ENCODE peak calls at places on chromosomes 7 and 10, in seven cellular contexts. One of them, this sample, is unnamed.
A peak's percentile ranks its signal among the peaks of the same experiment; 100 is the strongest.

GRCh38 chr7:151242181-151243044 is 6.1 kb downstream of the SMARCD3 start:
- DNase-seq in NCI-H1092: no peak
- DNase-seq in PC-9: no peak
- DNase-seq in upper lobe of right lung: no peak
- DNase-seq in NAMALWA: no peak
- DNase-seq in astrocyte of the cerebellum: no peak
- DNase-seq in M059J: peak; percentile 24
- DNase-seq in this sample: no peak

GRCh38 chr7:37510043-37510634 is 61.5 kb upstream of the ELMO1 start:
- DNase-seq in upper lobe of right lung: no peak
- DNase-seq in M059J: peak; percentile 14
- DNase-seq in NCI-H1092: no peak
- DNase-seq in astrocyte of the cerebellum: no peak
- DNase-seq in NAMALWA: peak; percentile 65
- DNase-seq in PC-9: no peak
- DNase-seq in this sample: no peak

GRCh38 chr10:16193241-16193640 is 243.6 kb upstream of the PTER start:
- DNase-seq in NAMALWA: no peak
- DNase-seq in upper lobe of right lung: no peak
- DNase-seq in PC-9: no peak
- DNase-seq in M059J: no peak
- DNase-seq in astrocyte of the cerebellum: no peak
- DNase-seq in NCI-H1092: no peak
- DNase-seq in this sample: no peak

GRCh38 chr10:109203616-109204375 is 719.5 kb downstream of the XPNPEP1 start:
- DNase-seq in astrocyte of the cerebellum: no peak
- DNase-seq in NCI-H1092: no peak
- DNase-seq in M059J: no peak
- DNase-seq in upper lobe of right lung: no peak
- DNase-seq in PC-9: no peak
- DNase-seq in NAMALWA: no peak
- DNase-seq in this sample: no peak

GRCh38 chr7:143485091-143485490 is 7.4 kb downstream of the TAS2R41 start:
- DNase-seq in upper lobe of right lung: no peak
- DNase-seq in astrocyte of the cerebellum: no peak
- DNase-seq in PC-9: no peak
- DNase-seq in NAMALWA: no peak
- DNase-seq in M059J: no peak
- DNase-seq in NCI-H1092: no peak
- DNase-seq in this sample: no peak

GRCh38 chr7:135938086-135938485 is 39.1 kb downstream of the MTPN start:
- DNase-seq in astrocyte of the cerebellum: no peak
- DNase-seq in PC-9: no peak
- DNase-seq in M059J: no peak
- DNase-seq in upper lobe of right lung: no peak
- DNase-seq in NCI-H1092: no peak
- DNase-seq in NAMALWA: no peak
- DNase-seq in this sample: no peak

GRCh38 chr7:65800890-65801341 is 72.0 kb upstream of the VKORC1L1 start:
- DNase-seq in upper lobe of right lung: no peak
- DNase-seq in astrocyte of the cerebellum: no peak
- DNase-seq in PC-9: no peak
- DNase-seq in NAMALWA: no peak
- DNase-seq in NCI-H1092: no peak
- DNase-seq in M059J: no peak
- DNase-seq in this sample: no peak

GRCh38 chr10:19629559-19629958 is 186.7 kb upstream of the PLXDC2 start:
- DNase-seq in NCI-H1092: no peak
- DNase-seq in PC-9: no peak
- DNase-seq in NAMALWA: no peak
- DNase-seq in astrocyte of the cerebellum: peak; percentile 41
- DNase-seq in upper lobe of right lung: peak; percentile 69
- DNase-seq in M059J: no peak
- DNase-seq in this sample: no peak

GRCh38 chr10:96401036-96401435 is 42.2 kb upstream of the OPALIN start:
- DNase-seq in NCI-H1092: no peak
- DNase-seq in upper lobe of right lung: no peak
- DNase-seq in astrocyte of the cerebellum: no peak
- DNase-seq in M059J: no peak
- DNase-seq in PC-9: no peak
- DNase-seq in NAMALWA: no peak
- DNase-seq in this sample: no peak

GRCh38 chr7:83276250-83276649 is 113.6 kb upstream of the PCLO start:
- DNase-seq in M059J: no peak
- DNase-seq in upper lobe of right lung: no peak
- DNase-seq in PC-9: no peak
- DNase-seq in astrocyte of the cerebellum: no peak
- DNase-seq in NCI-H1092: no peak
- DNase-seq in NAMALWA: no peak
- DNase-seq in this sample: no peak

GRCh38 chr10:12710594-12711343 is 290.7 kb downstream of the CCDC3 start:
- DNase-seq in NAMALWA: peak; percentile 86
- DNase-seq in M059J: peak; percentile 60
- DNase-seq in NCI-H1092: peak; percentile 47
- DNase-seq in PC-9: peak; percentile 76
- DNase-seq in upper lobe of right lung: peak; percentile 86
- DNase-seq in astrocyte of the cerebellum: peak; percentile 78
- DNase-seq in this sample: no peak

GRCh38 chr10:69088471-69088769 is 517 bp downstream of the SRGN start:
- DNase-seq in upper lobe of right lung: no peak
- DNase-seq in astrocyte of the cerebellum: no peak
- DNase-seq in NAMALWA: no peak
- DNase-seq in PC-9: no peak
- DNase-seq in M059J: no peak
- DNase-seq in NCI-H1092: no peak
- DNase-seq in this sample: no peak

GRCh38 chr7:1665721-1666250 is 4.3 kb upstream of the ELFN1 start:
- DNase-seq in astrocyte of the cerebellum: no peak
- DNase-seq in NCI-H1092: no peak
- DNase-seq in PC-9: peak; percentile 45
- DNase-seq in M059J: no peak
- DNase-seq in upper lobe of right lung: peak; percentile 68
- DNase-seq in NAMALWA: no peak
- DNase-seq in this sample: no peak

GRCh38 chr10:78510566-78511323 is 477.1 kb downstream of the RPS24 start:
- DNase-seq in NAMALWA: no peak
- DNase-seq in PC-9: no peak
- DNase-seq in astrocyte of the cerebellum: no peak
- DNase-seq in NCI-H1092: no peak
- DNase-seq in M059J: no peak
- DNase-seq in upper lobe of right lung: no peak
- DNase-seq in this sample: no peak

GRCh38 chr7:98021588-98022351 is 31.8 kb upstream of the OCM2 start:
- DNase-seq in M059J: peak; percentile 58
- DNase-seq in PC-9: peak; percentile 85
- DNase-seq in NCI-H1092: peak; percentile 81
- DNase-seq in NAMALWA: peak; percentile 86
- DNase-seq in astrocyte of the cerebellum: peak; percentile 27
- DNase-seq in upper lobe of right lung: peak; percentile 88
- DNase-seq in this sample: peak; percentile 11

GRCh38 chr7:35773994-35774393 is 26.9 kb upstream of the SEPTIN7 start:
- DNase-seq in NCI-H1092: no peak
- DNase-seq in NAMALWA: no peak
- DNase-seq in PC-9: no peak
- DNase-seq in astrocyte of the cerebellum: no peak
- DNase-seq in upper lobe of right lung: no peak
- DNase-seq in M059J: no peak
- DNase-seq in this sample: no peak

GRCh38 chr7:116673504-116673865 is 1.5 kb downstream of the MET start:
- DNase-seq in NAMALWA: no peak
- DNase-seq in PC-9: no peak
- DNase-seq in upper lobe of right lung: no peak
- DNase-seq in M059J: no peak
- DNase-seq in NCI-H1092: no peak
- DNase-seq in astrocyte of the cerebellum: no peak
- DNase-seq in this sample: no peak